ENCODE peak calls at places on chromosomes 1 and 21, in six cellular contexts. One of them, this sample, is unnamed.

GRCh38 chr1:32729254-32730046 is 26.9 kb upstream of the SYNC start:
- DNase-seq in K562: peak
- DNase-seq in GM12892: no peak
- DNase-seq in H1: no peak
- DNase-seq in GM12878: no peak
- DNase-seq in HepG2: no peak
- DNase-seq in this sample: no peak

GRCh38 chr1:108188801-108189200 is 11.3 kb downstream of the SLC25A24 start:
- DNase-seq in K562: no peak
- DNase-seq in GM12892: no peak
- DNase-seq in H1: no peak
- DNase-seq in GM12878: no peak
- DNase-seq in HepG2: no peak
- DNase-seq in this sample: no peak

GRCh38 chr1:48572632-48573258 is 100.7 kb upstream of the SPATA6 start:
- DNase-seq in K562: peak
- DNase-seq in GM12892: peak
- DNase-seq in H1: peak
- DNase-seq in GM12878: no peak
- DNase-seq in HepG2: peak
- DNase-seq in this sample: peak

GRCh38 chr21:41921089-41921819 is 32.6 kb downstream of the C2CD2 start:
- DNase-seq in K562: no peak
- DNase-seq in GM12892: no peak
- DNase-seq in H1: no peak
- DNase-seq in GM12878: no peak
- DNase-seq in HepG2: peak
- DNase-seq in this sample: peak

GRCh38 chr21:14877581-14878228 is 187.1 kb downstream of the NRIP1 start:
- DNase-seq in K562: no peak
- DNase-seq in GM12892: no peak
- DNase-seq in H1: no peak
- DNase-seq in GM12878: no peak
- DNase-seq in HepG2: peak
- DNase-seq in this sample: no peak

GRCh38 chr1:117127840-117128239 is 6.3 kb upstream of the TRIM45 start:
- DNase-seq in K562: no peak
- DNase-seq in GM12892: no peak
- DNase-seq in H1: no peak
- DNase-seq in GM12878: no peak
- DNase-seq in HepG2: no peak
- DNase-seq in this sample: no peak

GRCh38 chr1:233673146-233673946 is 59.4 kb downstream of the KCNK1 start:
- DNase-seq in K562: no peak
- DNase-seq in GM12892: no peak
- DNase-seq in H1: no peak
- DNase-seq in GM12878: peak
- DNase-seq in HepG2: no peak
- DNase-seq in this sample: no peak

GRCh38 chr1:45945426-45945825 is 142.0 kb downstream of the MAST2 start:
- DNase-seq in K562: no peak
- DNase-seq in GM12892: no peak
- DNase-seq in H1: no peak
- DNase-seq in GM12878: no peak
- DNase-seq in HepG2: no peak
- DNase-seq in this sample: no peak

GRCh38 chr1:231039161-231040018 is 664 bp downstream of the FAM89A start:
- DNase-seq in K562: peak
- DNase-seq in GM12892: peak
- DNase-seq in H1: peak
- DNase-seq in GM12878: no peak
- DNase-seq in HepG2: no peak
- DNase-seq in this sample: peak

GRCh38 chr1:112581530-112582192 is 37.3 kb downstream of the ST7L start:
- DNase-seq in K562: no peak
- DNase-seq in GM12892: no peak
- DNase-seq in H1: no peak
- DNase-seq in GM12878: no peak
- DNase-seq in HepG2: no peak
- DNase-seq in this sample: no peak

GRCh38 chr21:25831300-25831699 is 96.5 kb downstream of the GABPA start:
- DNase-seq in K562: no peak
- DNase-seq in GM12892: no peak
- DNase-seq in H1: no peak
- DNase-seq in GM12878: no peak
- DNase-seq in HepG2: no peak
- DNase-seq in this sample: no peak

GRCh38 chr1:19559641-19560040 is 74.3 kb upstream of the CAPZB start:
- DNase-seq in K562: no peak
- DNase-seq in GM12892: no peak
- DNase-seq in H1: no peak
- DNase-seq in GM12878: no peak
- DNase-seq in HepG2: no peak
- DNase-seq in this sample: no peak

GRCh38 chr1:38489844-38490270 is 369.7 kb downstream of the RRAGC start:
- DNase-seq in K562: peak
- DNase-seq in GM12892: peak
- DNase-seq in H1: peak
- DNase-seq in GM12878: no peak
- DNase-seq in HepG2: peak
- DNase-seq in this sample: peak

GRCh38 chr1:153360190-153360589 is 2.5 kb downstream of the S100A9 start:
- DNase-seq in K562: no peak
- DNase-seq in GM12892: no peak
- DNase-seq in H1: no peak
- DNase-seq in GM12878: no peak
- DNase-seq in HepG2: no peak
- DNase-seq in this sample: no peak

GRCh38 chr21:36199021-36199420 is 42.4 kb downstream of the DOP1B start:
- DNase-seq in K562: no peak
- DNase-seq in GM12892: no peak
- DNase-seq in H1: no peak
- DNase-seq in GM12878: no peak
- DNase-seq in HepG2: no peak
- DNase-seq in this sample: no peak

GRCh38 chr1:37483785-37484184 is 9.4 kb downstream of the ZC3H12A start:
- DNase-seq in K562: no peak
- DNase-seq in GM12892: no peak
- DNase-seq in H1: no peak
- DNase-seq in GM12878: no peak
- DNase-seq in HepG2: no peak
- DNase-seq in this sample: no peak

GRCh38 chr1:151716771-151717631 is at the start of gene CELF3:
- DNase-seq in K562: peak
- DNase-seq in GM12892: no peak
- DNase-seq in H1: peak
- DNase-seq in GM12878: no peak
- DNase-seq in HepG2: no peak
- DNase-seq in this sample: no peak

DNA sequence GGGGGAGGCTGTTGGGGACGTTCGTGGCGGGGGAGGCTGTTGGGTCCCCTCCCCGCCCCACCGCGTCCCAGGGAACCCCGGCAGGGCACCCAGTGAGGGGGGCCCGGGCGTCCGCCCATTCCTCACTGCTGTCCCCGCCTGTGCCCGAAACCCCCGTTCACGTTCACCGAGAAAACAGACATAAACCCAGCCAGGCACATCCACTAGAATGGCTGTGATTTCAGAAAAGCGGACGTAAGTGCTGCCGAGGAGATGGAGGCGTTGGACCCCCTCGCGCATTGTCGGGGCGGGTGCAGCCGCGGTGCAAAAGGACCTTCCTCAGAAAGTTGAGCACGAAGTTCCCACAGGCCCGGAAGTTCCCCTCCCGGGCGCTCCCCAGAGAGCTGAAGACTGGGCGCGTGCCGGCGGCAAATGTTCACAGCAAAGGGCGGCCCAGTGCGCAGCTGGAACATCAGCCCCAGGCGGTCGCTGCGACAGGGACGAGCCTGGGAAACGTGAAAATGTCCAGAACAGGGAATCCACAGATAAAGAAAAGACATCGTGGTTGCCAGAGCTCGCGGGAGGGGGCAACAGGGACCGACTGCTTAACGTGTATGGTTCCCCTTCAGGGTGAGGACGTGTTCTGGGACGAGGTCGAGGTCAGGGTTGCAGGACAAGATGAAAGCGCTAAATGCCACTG is 18.5 kb upstream of the SAMD11 start:
- DNase-seq in K562: no peak
- DNase-seq in GM12892: peak
- DNase-seq in H1: peak
- DNase-seq in GM12878: no peak
- DNase-seq in HepG2: no peak
- DNase-seq in this sample: peak
- TF ChIP-seq POLR2A in K562: no peak
- TF ChIP-seq POLR2A in GM12892: no peak
- TF ChIP-seq POLR2A in H1: no peak
- TF ChIP-seq POLR2A in GM12878: no peak
- TF ChIP-seq POLR2A in HepG2: no peak
- TF ChIP-seq POLR2A in this sample: no peak

DNA sequence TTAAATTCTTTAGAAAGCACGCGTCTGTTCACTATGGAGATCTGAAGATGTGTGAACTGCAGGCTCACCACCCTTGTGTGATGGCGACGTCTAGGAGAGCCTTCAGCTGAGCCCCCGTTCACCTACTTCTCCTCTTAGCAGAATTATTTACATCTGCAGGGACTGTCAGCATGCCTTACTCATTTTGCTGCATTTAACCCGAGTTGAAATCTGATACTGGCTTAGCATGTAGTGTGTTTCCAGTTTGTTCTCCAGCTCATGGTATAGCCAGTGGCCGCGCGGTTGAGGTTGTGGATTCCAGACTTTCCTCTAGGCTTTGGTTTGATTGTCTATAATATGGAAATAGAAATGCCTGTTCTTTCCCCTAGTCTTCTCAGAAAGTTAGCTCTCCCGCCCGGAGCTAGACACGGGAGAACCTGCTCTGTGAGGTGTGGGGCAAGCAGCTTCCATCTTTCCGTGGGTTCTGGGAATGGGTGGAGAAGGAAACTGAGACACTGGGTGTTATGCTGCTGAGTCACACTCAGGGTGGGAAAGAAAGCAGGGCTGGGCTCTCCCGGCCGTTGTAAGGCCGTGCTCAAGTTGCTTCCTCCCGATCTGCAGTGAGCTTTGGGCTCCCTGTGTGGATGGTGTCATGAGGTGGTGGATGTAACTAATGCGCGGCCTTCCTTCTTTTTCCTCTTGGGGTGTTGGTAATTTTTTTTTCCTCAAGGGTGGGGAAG is 206.8 kb upstream of the TMEM51 start:
- DNase-seq in K562: no peak
- DNase-seq in GM12892: no peak
- DNase-seq in H1: no peak
- DNase-seq in GM12878: no peak
- DNase-seq in HepG2: no peak
- DNase-seq in this sample: no peak
- TF ChIP-seq POLR2AphosphoS5 in K562: no peak
- TF ChIP-seq POLR2AphosphoS5 in GM12892: no peak
- TF ChIP-seq POLR2AphosphoS5 in H1: no peak
- TF ChIP-seq POLR2AphosphoS5 in GM12878: no peak
- TF ChIP-seq POLR2AphosphoS5 in HepG2: no peak
- TF ChIP-seq POLR2AphosphoS5 in this sample: no peak

DNA sequence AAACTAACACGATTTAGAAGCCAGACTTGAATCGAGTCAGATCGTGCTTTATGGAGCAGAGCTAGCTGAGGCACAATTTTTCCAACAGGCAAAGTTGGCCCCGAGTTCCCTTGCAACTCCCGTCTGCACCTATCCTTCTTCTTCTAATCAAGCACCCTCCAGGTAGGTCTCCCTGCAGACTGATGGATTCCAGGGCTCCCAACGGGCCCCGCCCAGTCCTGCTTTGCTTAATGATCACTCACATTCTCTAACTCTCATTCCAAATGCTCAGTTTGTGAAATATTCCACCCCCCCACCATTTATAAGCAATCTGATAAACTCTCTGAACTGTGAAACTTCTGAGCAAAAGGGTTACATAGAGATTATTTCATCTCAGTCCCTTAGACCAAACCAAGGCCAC is 119.6 kb downstream of the SLC30A10 start:
- DNase-seq in K562: no peak
- DNase-seq in GM12892: no peak
- DNase-seq in H1: no peak
- DNase-seq in GM12878: no peak
- DNase-seq in HepG2: no peak
- DNase-seq in this sample: no peak
- TF ChIP-seq TAF1 in K562: no peak
- TF ChIP-seq TAF1 in GM12892: no peak
- TF ChIP-seq TAF1 in H1: no peak
- TF ChIP-seq TAF1 in GM12878: no peak
- TF ChIP-seq TAF1 in HepG2: no peak
- TF ChIP-seq TAF1 in this sample: no peak

GRCh38 chr21:39350094-39351006 is 1.5 kb upstream of the HMGN1 start:
- DNase-seq in K562: no peak
- DNase-seq in GM12892: no peak
- DNase-seq in H1: no peak
- DNase-seq in GM12878: no peak
- DNase-seq in HepG2: no peak
- DNase-seq in this sample: no peak

GRCh38 chr21:39348355-39349210 is at the start of gene HMGN1:
- DNase-seq in K562: peak
- DNase-seq in GM12892: peak
- DNase-seq in H1: peak
- DNase-seq in GM12878: peak
- DNase-seq in HepG2: peak
- DNase-seq in this sample: peak

GRCh38 chr21:39347537-39347936 is 1.4 kb downstream of the HMGN1 start:
- DNase-seq in K562: no peak
- DNase-seq in GM12892: no peak
- DNase-seq in H1: no peak
- DNase-seq in GM12878: no peak
- DNase-seq in HepG2: no peak
- DNase-seq in this sample: no peak

GRCh38 chr21:39348040-39348354 is 891 bp downstream of the HMGN1 start:
- DNase-seq in K562: no peak
- DNase-seq in GM12892: no peak
- DNase-seq in H1: no peak
- DNase-seq in GM12878: no peak
- DNase-seq in HepG2: no peak
- DNase-seq in this sample: no peak

DNA sequence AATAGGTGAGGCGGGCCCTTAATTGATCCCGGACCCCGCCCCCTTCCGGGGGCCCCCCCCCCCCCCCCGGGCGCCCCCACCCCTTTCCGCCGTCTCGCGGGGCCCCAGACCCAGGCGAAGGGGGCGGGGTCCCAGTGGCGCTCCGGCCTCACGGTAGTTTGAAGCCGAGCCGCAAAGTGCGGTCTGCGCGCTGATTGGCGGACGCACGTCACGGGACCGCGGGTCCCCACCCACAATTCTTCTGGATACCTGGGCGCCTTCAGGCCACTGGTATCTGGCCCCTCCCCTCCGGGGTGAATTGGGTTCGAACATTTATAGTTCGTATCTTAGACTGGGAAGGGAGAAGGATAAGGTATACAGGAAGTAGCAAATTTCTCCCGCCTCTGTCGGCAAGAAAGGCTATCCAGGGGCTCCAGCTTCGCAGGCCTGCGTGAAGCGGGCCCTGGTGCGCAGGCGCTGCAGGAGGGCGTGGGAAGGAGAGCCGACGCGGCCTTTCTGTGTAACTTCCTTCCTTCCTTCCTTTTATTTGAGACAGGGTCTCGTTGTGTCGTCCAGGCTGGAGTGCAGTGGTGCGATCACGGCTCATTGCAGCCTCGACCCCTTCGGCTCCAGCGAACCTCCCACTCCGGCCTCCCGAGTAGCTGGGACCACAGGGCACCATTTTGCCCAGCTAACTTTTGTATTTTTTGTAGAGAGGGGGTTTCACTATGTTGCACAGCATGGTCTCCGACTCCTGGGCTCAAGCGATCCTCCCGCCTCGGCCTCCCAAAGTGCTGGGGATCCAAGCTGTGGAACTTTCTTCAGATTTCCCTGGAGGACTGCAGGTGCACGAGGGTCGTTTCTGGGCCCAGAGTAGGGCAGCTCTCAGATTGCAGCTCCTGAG is 564 bp upstream of the HMGN1 start:
- DNase-seq in K562: peak
- DNase-seq in GM12892: peak
- DNase-seq in H1: peak
- DNase-seq in GM12878: peak
- DNase-seq in HepG2: peak
- DNase-seq in this sample: peak
- TF ChIP-seq POLR2A in K562: peak
- TF ChIP-seq POLR2A in GM12892: peak
- TF ChIP-seq POLR2A in H1: no peak
- TF ChIP-seq POLR2A in GM12878: peak
- TF ChIP-seq POLR2A in HepG2: peak
- TF ChIP-seq POLR2A in this sample: peak